ENCODE peak calls at places on chromosome 1, in four cellular contexts. V is COR-L47, G is GM10248, Z is MCF 10A. F is an unnamed sample.
A peak's percentile ranks its signal among the peaks of the same experiment; 100 is the strongest.

GRCh38 chr1:173137116-173137515 is 70.0 kb downstream of the TNFSF4 start:
- DNase-seq in V (no peak), G (no peak), Z (peak; percentile 25), F (peak; percentile 22)

GRCh38 chr1:53329183-53329544 is 1.3 kb upstream of the LRP8 start:
- DNase-seq in V (no peak), G (no peak), Z (no peak), F (no peak)

GRCh38 chr1:228350179-228350742 is 56.4 kb downstream of the TRIM11 start:
- DNase-seq in V (no peak), G (no peak), Z (no peak), F (no peak)

GRCh38 chr1:70909262-70909817 is 138.3 kb downstream of the PTGER3 start:
- DNase-seq in V (no peak), G (no peak), Z (no peak), F (no peak)

GRCh38 chr1:151612506-151613274 is 840 bp downstream of the SNX27 start:
- DNase-seq in V (no peak), G (peak; percentile 54), Z (no peak), F (peak; percentile 25)

GRCh38 chr1:156391145-156391677 is 22.2 kb downstream of the RHBG start:
- DNase-seq in V (peak; percentile 7), G (no peak), Z (no peak), F (no peak)

GRCh38 chr1:96971439-96971838 is 249.9 kb downstream of the PTBP2 start:
- DNase-seq in V (no peak), G (no peak), Z (no peak), F (no peak)

GRCh38 chr1:21647431-21648373 is 21.5 kb downstream of the RAP1GAP start:
- DNase-seq in V (no peak), G (peak; percentile 62), Z (peak; percentile 72), F (peak; percentile 33)

GRCh38 chr1:41364444-41365319 is 3.4 kb downstream of the FOXO6 start:
- DNase-seq in V (no peak), G (no peak), Z (no peak), F (no peak)

GRCh38 chr1:234315588-234315987 is 57.7 kb upstream of the COA6 start:
- DNase-seq in V (no peak), G (no peak), Z (no peak), F (no peak)

GRCh38 chr1:117783586-117784396 is 145.6 kb downstream of the GDAP2 start:
- DNase-seq in V (no peak), G (no peak), Z (no peak), F (no peak)

GRCh38 chr1:212982430-212983152 is 32.2 kb downstream of the VASH2 start:
- DNase-seq in V (no peak), G (no peak), Z (no peak), F (no peak)

GRCh38 chr1:27124405-27124804 is 30.5 kb downstream of the SLC9A1 start:
- DNase-seq in V (no peak), G (no peak), Z (no peak), F (no peak)

GRCh38 chr1:39378377-39378776 is 113.1 kb upstream of the BMP8A start:
- DNase-seq in V (no peak), G (peak; percentile 20), Z (peak; percentile 80), F (peak; percentile 95)

GRCh38 chr1:115680730-115681111 is 39.0 kb downstream of the VANGL1 start:
- DNase-seq in V (no peak), G (no peak), Z (no peak), F (no peak)

GRCh38 chr1:205774277-205775014 is 836 bp downstream of the RAB29 start:
- DNase-seq in V (no peak), G (peak; percentile 52), Z (peak; percentile 24), F (peak; percentile 14)

GRCh38 chr1:226738421-226738994 is 574 bp downstream of the ITPKB start:
- DNase-seq in V (peak; percentile 37), G (peak; percentile 43), Z (peak; percentile 64), F (peak; percentile 42)

GRCh38 chr1:21451212-21451611 is 11.3 kb downstream of the NBPF3 start:
- DNase-seq in V (no peak), G (no peak), Z (no peak), F (no peak)

GRCh38 chr1:15758953-15759661 is 512 bp downstream of the FBLIM1 start:
- DNase-seq in V (no peak), G (no peak), Z (no peak), F (peak; percentile 27)

GRCh38 chr1:109261578-109261977 is 12.2 kb downstream of the CELSR2 start:
- DNase-seq in V (no peak), G (no peak), Z (no peak), F (no peak)

GRCh38 chr1:93686497-93687250 is 5.0 kb upstream of the BCAR3 start:
- DNase-seq in V (no peak), G (no peak), Z (no peak), F (no peak)

GRCh38 chr1:40352126-40352525 is 21.4 kb upstream of the SMAP2 start:
- DNase-seq in V (no peak), G (peak; percentile 52), Z (no peak), F (no peak)

GRCh38 chr1:102627145-102627544 is 481.2 kb downstream of the COL11A1 start:
- DNase-seq in V (no peak), G (no peak), Z (no peak), F (no peak)

GRCh38 chr1:80837066-80837465 is 963.7 kb upstream of the ADGRL2 start:
- DNase-seq in V (no peak), G (no peak), Z (no peak), F (no peak)

GRCh38 chr1:169676001-169676400 is 35.4 kb downstream of the SELL start:
- DNase-seq in V (no peak), G (no peak), Z (no peak), F (peak; percentile 31)

GRCh38 chr1:38872401-38873026 is 634 bp downstream of the MYCBP start:
- DNase-seq in V (no peak), G (peak; percentile 47), Z (no peak), F (peak; percentile 17)

GRCh38 chr1:239725933-239726332 is 339.6 kb downstream of the CHRM3 start:
- DNase-seq in V (no peak), G (no peak), Z (no peak), F (no peak)

GRCh38 chr1:153548722-153549695 is at the start of gene S100A3:
- DNase-seq in V (no peak), G (no peak), Z (peak; percentile 98), F (peak; percentile 75)